ENCODE peak calls at places on chromosomes 6 and 20, in seven cellular contexts. S, Y, H, M, I, C and Z are unnamed samples.

GRCh38 chr6:109055771-109056235 is 38.8 kb downstream of the SESN1 start:
- DNase-seq in I (peak), Y (peak), M (no peak), C (no peak), S (no peak), H (no peak), Z (no peak)

GRCh38 chr6:163897030-163897429 is 482.5 kb downstream of the QKI start:
- DNase-seq in M (peak), S (no peak), H (peak), Y (peak), I (peak), C (no peak), Z (no peak)

GRCh38 chr6:21556968-21557721 is 36.4 kb upstream of the SOX4 start:
- DNase-seq in M (no peak), S (no peak), I (peak), C (no peak), Y (no peak), H (no peak), Z (no peak)

GRCh38 chr20:37275125-37275524 is 13.5 kb upstream of the GHRH start:
- DNase-seq in C (no peak), M (no peak), I (no peak), S (no peak), H (no peak), Y (no peak), Z (no peak)

GRCh38 chr6:17012421-17013225 is 89.2 kb upstream of the STMND1 start:
- DNase-seq in M (no peak), C (no peak), H (no peak), S (no peak), I (peak), Y (peak), Z (no peak)

GRCh38 chr6:156808287-156808686 is 31.1 kb downstream of the ARID1B start:
- DNase-seq in S (no peak), C (no peak), H (no peak), Y (peak), I (peak), M (no peak), Z (no peak)

GRCh38 chr20:4297141-4297826 is 281.9 kb upstream of the RNF24 start:
- DNase-seq in Y (no peak), M (peak), I (peak), C (no peak), S (no peak), H (no peak), Z (no peak)

GRCh38 chr6:111534366-111534765 is 51.3 kb upstream of the REV3L start:
- DNase-seq in Y (peak), M (peak), C (no peak), S (no peak), I (peak), H (peak), Z (peak)

GRCh38 chr6:158769228-158769627 is 49.9 kb downstream of the EZR start:
- DNase-seq in H (no peak), I (no peak), M (no peak), C (no peak), Y (no peak), S (no peak), Z (peak)

GRCh38 chr6:105553174-105553573 is 150.3 kb upstream of the PREP start:
- DNase-seq in Y (no peak), C (no peak), S (no peak), M (no peak), H (no peak), I (no peak), Z (no peak)

GRCh38 chr6:79818471-79818870 is 128.9 kb downstream of the ELOVL4 start:
- DNase-seq in H (no peak), S (no peak), Y (no peak), M (no peak), I (no peak), C (no peak), Z (no peak)

GRCh38 chr20:19074828-19075516 is 137.5 kb upstream of the SLC24A3 start:
- DNase-seq in C (no peak), I (no peak), M (no peak), S (peak), Y (no peak), H (no peak), Z (no peak)

GRCh38 chr6:161434921-161435411 is 161.1 kb upstream of the AGPAT4 start:
- DNase-seq in H (peak), I (peak), M (no peak), Y (peak), S (no peak), C (no peak), Z (peak)

GRCh38 chr6:24614048-24614420 is 32.0 kb downstream of the KIAA0319 start:
- DNase-seq in M (no peak), H (no peak), I (no peak), S (no peak), Y (no peak), C (no peak), Z (no peak)

GRCh38 chr20:39745380-39745779 is 783.2 kb downstream of the DHX35 start:
- DNase-seq in S (no peak), C (no peak), H (no peak), M (no peak), Y (no peak), I (no peak), Z (no peak)

GRCh38 chr6:7135755-7136154 is 28.0 kb downstream of the RREB1 start:
- DNase-seq in S (no peak), Y (no peak), I (no peak), M (no peak), C (no peak), H (no peak), Z (no peak)

GRCh38 chr20:45343867-45344721 is 4.1 kb downstream of the SDC4 start:
- DNase-seq in I (peak), M (peak), C (peak), H (peak), S (no peak), Y (peak), Z (no peak)

GRCh38 chr6:156402628-156403027 is 374.6 kb upstream of the ARID1B start:
- DNase-seq in C (no peak), H (no peak), Y (no peak), I (no peak), M (no peak), S (no peak), Z (no peak)

GRCh38 chr6:21200056-21200870 is 393.3 kb upstream of the SOX4 start:
- DNase-seq in S (no peak), M (no peak), I (no peak), Y (no peak), C (no peak), H (no peak), Z (no peak)

GRCh38 chr6:166032366-166033171 is 135.1 kb downstream of the TBXT start:
- DNase-seq in I (peak), H (peak), Y (peak), M (peak), S (no peak), C (peak), Z (peak)

GRCh38 chr6:133551847-133552331 is 310.7 kb downstream of the EYA4 start:
- DNase-seq in I (peak), Y (peak), M (peak), C (no peak), H (no peak), S (no peak), Z (no peak)

GRCh38 chr20:56788041-56788670 is 159.1 kb downstream of the TFAP2C start:
- DNase-seq in S (no peak), Y (peak), M (peak), C (peak), H (peak), I (peak), Z (no peak)

GRCh38 chr20:50713677-50714101 is 17.7 kb upstream of the PARD6B start:
- DNase-seq in M (no peak), H (peak), S (no peak), C (no peak), I (peak), Y (peak), Z (no peak)
- TF ChIP-seq CTCF in M (peak), H (peak), S (no peak), C (peak), I (peak), Y (peak), Z (peak)

GRCh38 chr6:43817192-43817591 is 47.2 kb downstream of the VEGFA start:
- DNase-seq in S (no peak), Y (no peak), I (peak), H (peak), M (peak), C (peak), Z (peak)
- TF ChIP-seq CTCF in S (no peak), Y (peak), I (peak), H (peak), M (peak), C (peak), Z (peak)

GRCh38 chr20:17611540-17612286 is 41.8 kb downstream of the DSTN start:
- DNase-seq in H (peak), I (peak), S (no peak), C (peak), Y (no peak), M (no peak), Z (no peak)
- TF ChIP-seq CTCF in H (peak), I (peak), S (peak), C (peak), Y (no peak), M (peak), Z (peak)

DNA sequence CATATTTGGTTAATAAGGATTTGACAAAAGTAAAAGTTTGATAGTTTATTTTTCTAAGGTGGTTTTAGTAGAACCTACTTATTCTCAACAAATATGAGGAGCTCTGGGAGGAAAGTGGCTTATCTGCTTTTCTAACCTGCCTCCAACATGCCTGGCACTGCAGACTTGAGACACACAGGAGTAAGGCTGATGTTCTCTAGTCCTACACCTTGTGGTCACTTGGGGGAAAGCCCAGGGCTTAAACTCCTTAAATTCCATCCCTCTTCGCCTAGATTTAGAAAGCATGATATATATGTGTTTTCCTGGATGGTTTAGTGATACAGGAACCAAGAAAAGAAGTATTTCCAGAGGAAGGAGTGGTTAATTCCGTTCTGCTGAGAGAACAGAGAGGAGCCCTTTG is 39.9 kb upstream of the SAMD5 start:
- DNase-seq in I (no peak), M (no peak), Y (no peak), C (no peak), S (no peak), H (no peak), Z (no peak)
- TF ChIP-seq CTCF in I (no peak), M (no peak), Y (no peak), C (peak), S (no peak), H (no peak), Z (no peak)

GRCh38 chr20:53594068-53595017 is 704 bp upstream of the ZNF217 start:
- DNase-seq in Y (peak), C (peak), S (peak), H (peak), I (peak), M (peak), Z (peak)
- TF ChIP-seq CTCF in Y (no peak), C (no peak), S (no peak), H (no peak), I (no peak), M (no peak), Z (peak)

GRCh38 chr6:121430514-121431460 is 4.7 kb upstream of the GJA1 start:
- DNase-seq in Y (peak), I (peak), H (no peak), M (no peak), S (no peak), C (peak), Z (no peak)
- TF ChIP-seq CTCF in Y (peak), I (peak), H (peak), M (peak), S (no peak), C (peak), Z (peak)

GRCh38 chr6:35178932-35179832 is 34.6 kb upstream of the SCUBE3 start:
- DNase-seq in S (no peak), C (no peak), Y (no peak), H (no peak), I (no peak), M (no peak), Z (no peak)
- TF ChIP-seq CTCF in S (no peak), C (no peak), Y (no peak), H (no peak), I (no peak), M (no peak), Z (no peak)